ENCODE peak calls at places on chromosomes 7 and 10, in six cellular contexts. I, R, E, O, A and Y are unnamed samples.
A peak's percentile ranks its signal among the peaks of the same experiment; 100 is the strongest.

GRCh38 chr10:123573236-123574147 is 92.7 kb upstream of the GPR26 start:
- DNase-seq in I (peak; percentile 73), R (peak; percentile 44), E (no peak), O (peak; percentile 91), A (no peak), Y (peak; percentile 83)

GRCh38 chr7:144037414-144038096 is 11.2 kb upstream of the OR2A5 start:
- DNase-seq in I (no peak), R (no peak), E (no peak), O (peak; percentile 68), A (no peak), Y (no peak)

GRCh38 chr7:142870575-142871259 is 14.8 kb downstream of the TRPV6 start:
- DNase-seq in I (no peak), R (no peak), E (no peak), O (no peak), A (no peak), Y (no peak)

GRCh38 chr7:103937680-103938079 is 51.8 kb downstream of the RELN start:
- DNase-seq in I (no peak), R (no peak), E (no peak), O (no peak), A (no peak), Y (no peak)

GRCh38 chr10:118472415-118472814 is 123.0 kb downstream of the PRLHR start:
- DNase-seq in I (no peak), R (no peak), E (no peak), O (peak; percentile 50), A (no peak), Y (no peak)

GRCh38 chr7:74306737-74307469 is 17.7 kb downstream of the CLIP2 start:
- DNase-seq in I (no peak), R (no peak), E (peak; percentile 86), O (no peak), A (peak; percentile 85), Y (peak; percentile 26)

GRCh38 chr10:71158902-71159301 is 53.5 kb upstream of the UNC5B start:
- DNase-seq in I (no peak), R (no peak), E (no peak), O (no peak), A (no peak), Y (no peak)

GRCh38 chr7:130814753-130815152 is 80.7 kb upstream of the KLF14 start:
- DNase-seq in I (no peak), R (no peak), E (peak; percentile 34), O (peak; percentile 31), A (peak; percentile 50), Y (peak; percentile 52)

GRCh38 chr10:73910764-73911552 is at the start of gene PLAU:
- DNase-seq in I (no peak), R (peak; percentile 58), E (peak; percentile 68), O (peak; percentile 84), A (peak; percentile 57), Y (no peak)

GRCh38 chr10:71099731-71100361 is 112.5 kb upstream of the UNC5B start:
- DNase-seq in I (no peak), R (no peak), E (no peak), O (no peak), A (no peak), Y (no peak)

GRCh38 chr10:94003496-94003895 is 9.8 kb downstream of the PLCE1 start:
- DNase-seq in I (no peak), R (no peak), E (no peak), O (no peak), A (no peak), Y (no peak)

GRCh38 chr7:113796557-113796956 is 122.3 kb downstream of the PPP1R3A start:
- DNase-seq in I (no peak), R (no peak), E (peak; percentile 75), O (peak; percentile 63), A (peak; percentile 92), Y (no peak)

GRCh38 chr10:42864575-42864974 is 82.0 kb downstream of the BMS1 start:
- DNase-seq in I (no peak), R (no peak), E (peak; percentile 21), O (peak; percentile 56), A (peak; percentile 9), Y (peak; percentile 28)

GRCh38 chr7:91398341-91398740 is 134.1 kb downstream of the FZD1 start:
- DNase-seq in I (no peak), R (no peak), E (no peak), O (peak; percentile 71), A (no peak), Y (no peak)

GRCh38 chr10:25178411-25178810 is 3.6 kb downstream of the GPR158 start:
- DNase-seq in I (no peak), R (no peak), E (no peak), O (no peak), A (no peak), Y (no peak)

GRCh38 chr10:26046073-26046684 is 112.2 kb downstream of the MYO3A start:
- DNase-seq in I (no peak), R (no peak), E (no peak), O (peak; percentile 16), A (no peak), Y (no peak)

GRCh38 chr10:28246023-28246422 is 56.8 kb downstream of the MPP7 start:
- DNase-seq in I (no peak), R (no peak), E (no peak), O (no peak), A (no peak), Y (no peak)

GRCh38 chr7:30799206-30799975 is 28.2 kb downstream of the MINDY4 start:
- DNase-seq in I (no peak), R (no peak), E (peak; percentile 89), O (peak; percentile 60), A (peak; percentile 93), Y (no peak)

GRCh38 chr10:102673961-102674511 is 29.8 kb downstream of the TRIM8 start:
- DNase-seq in I (no peak), R (peak; percentile 57), E (peak; percentile 89), O (peak; percentile 75), A (peak; percentile 75), Y (no peak)

GRCh38 chr10:102676916-102677315 is 32.6 kb downstream of the TRIM8 start:
- DNase-seq in I (no peak), R (no peak), E (no peak), O (no peak), A (no peak), Y (no peak)

GRCh38 chr10:102675887-102676616 is 31.8 kb downstream of the TRIM8 start:
- DNase-seq in I (no peak), R (peak; percentile 40), E (peak; percentile 98), O (no peak), A (peak; percentile 98), Y (peak; percentile 32)

GRCh38 chr10:102674566-102674965 is 30.3 kb downstream of the TRIM8 start:
- DNase-seq in I (no peak), R (peak; percentile 39), E (peak; percentile 33), O (peak; percentile 41), A (no peak), Y (no peak)

DNA sequence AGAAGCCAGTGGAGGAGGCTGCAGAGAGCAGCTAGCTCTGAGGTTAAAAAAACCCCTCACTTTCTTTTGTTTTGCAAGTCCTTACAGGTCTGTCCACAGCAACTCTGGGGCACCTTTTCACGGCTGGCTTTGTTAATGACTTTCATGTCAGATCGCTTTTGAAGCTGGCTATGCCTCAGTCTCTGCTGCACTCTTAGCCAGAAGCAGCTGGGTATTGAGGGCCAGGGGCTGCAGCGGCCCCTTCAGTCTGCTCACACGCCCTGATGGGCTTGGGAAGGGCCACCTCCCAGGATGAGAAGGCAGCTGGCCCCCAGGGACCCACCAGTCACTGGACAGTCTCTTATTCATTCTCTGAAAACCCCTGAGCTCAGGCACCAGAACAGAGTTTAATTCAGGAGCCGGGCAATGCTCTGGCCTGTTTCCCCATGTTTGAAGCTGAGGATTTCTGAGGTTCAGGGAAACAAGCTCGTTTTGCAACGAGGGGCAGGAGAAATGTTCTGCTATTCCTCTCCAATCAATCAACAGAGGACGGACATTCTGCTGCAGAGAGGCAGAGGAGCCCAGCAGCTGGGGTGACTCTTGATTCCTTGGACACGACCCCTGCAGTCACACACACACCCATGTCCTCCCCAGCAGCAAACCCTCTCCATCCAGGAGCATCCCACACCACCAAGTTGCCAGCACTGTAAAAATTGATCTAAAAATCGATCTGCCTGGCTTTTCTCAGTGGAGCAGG is 31.0 kb downstream of the TRIM8 start:
- DNase-seq in I (no peak), R (no peak), E (peak; percentile 57), O (no peak), A (no peak), Y (no peak)
- H3K4me3 ChIP-seq in I (no peak overlapping the region), R (peak overlapping the region; percentile 35), E (no peak overlapping the region), O (no peak overlapping the region), A (peak overlapping the region; percentile 1), Y (no peak overlapping the region)

GRCh38 chr7:85600425-85600824 is 413.6 kb upstream of the SEMA3D start:
- DNase-seq in I (no peak), R (peak; percentile 27), E (peak; percentile 29), O (peak; percentile 25), A (peak; percentile 20), Y (no peak)

DNA sequence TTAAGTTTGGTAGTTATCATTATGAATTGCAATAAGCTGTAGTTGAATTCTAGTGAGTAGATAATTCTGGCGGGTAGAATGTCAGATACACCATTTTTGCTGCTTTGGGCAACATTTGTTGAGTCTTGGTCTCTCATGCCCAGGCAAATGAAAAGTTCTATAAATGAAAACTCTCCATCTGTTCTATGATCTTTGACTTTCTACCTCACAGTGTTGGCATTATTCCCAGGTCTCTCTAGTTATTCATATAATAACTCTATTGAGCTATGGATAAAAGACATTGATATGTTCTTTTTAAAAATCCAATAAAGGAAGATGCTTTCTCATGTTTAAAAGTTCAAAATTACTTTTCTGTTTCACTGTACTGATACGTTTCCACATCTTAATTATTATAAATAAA is 415.3 kb upstream of the SEMA3D start:
- DNase-seq in I (no peak), R (no peak), E (no peak), O (no peak), A (peak; percentile 36), Y (no peak)
- H4K8ac ChIP-seq in I (no peak overlapping the region), R (no peak overlapping the region), E (no peak overlapping the region), O (no peak overlapping the region), A (no peak overlapping the region), Y (no peak overlapping the region)

GRCh38 chr10:102408081-102408727 is 10.4 kb downstream of the PSD start:
- DNase-seq in I (no peak), R (no peak), E (no peak), O (no peak), A (no peak), Y (no peak)
- H3K4me3 ChIP-seq in I (peak overlapping the region; percentile 55), R (peak overlapping the region; percentile 47), E (no peak overlapping the region), O (no peak overlapping the region), A (peak overlapping the region; percentile 80), Y (no peak overlapping the region)

DNA sequence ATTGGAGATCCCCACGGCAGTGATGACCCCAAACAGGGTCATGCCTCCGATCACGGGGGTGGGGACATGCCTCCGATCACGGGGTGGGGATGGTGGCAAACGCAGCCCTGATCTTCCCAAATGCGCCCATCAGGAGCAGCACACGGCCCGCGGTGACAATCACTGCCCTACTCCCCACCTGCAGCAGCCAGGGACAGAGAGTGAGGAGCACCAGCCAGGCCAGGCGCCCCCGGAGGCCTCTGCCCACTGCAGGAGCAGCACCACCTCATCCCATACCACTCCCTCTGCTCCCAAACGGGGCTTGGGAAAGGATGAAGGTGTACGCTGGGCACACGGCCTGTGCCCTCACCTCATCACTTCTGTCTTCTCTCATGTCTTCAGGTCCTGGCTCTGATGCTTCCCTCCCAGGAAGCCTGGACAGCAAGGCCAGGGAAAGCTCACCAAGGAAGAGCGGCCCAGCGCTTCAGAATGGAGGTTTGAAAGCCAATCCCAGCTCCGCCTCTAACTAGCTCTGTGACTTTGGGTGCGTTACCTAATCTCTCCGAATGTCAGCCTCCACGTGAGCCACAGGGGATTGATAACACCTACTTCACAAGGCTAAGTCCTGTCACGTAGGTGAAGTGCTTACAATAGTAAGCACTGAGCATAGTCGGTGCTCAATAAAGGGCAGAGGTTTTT is 37.1 kb downstream of the STRA8 start:
- DNase-seq in I (no peak), R (no peak), E (no peak), O (peak; percentile 46), A (no peak), Y (no peak)
- H4K8ac ChIP-seq in I (no peak overlapping the region), R (no peak overlapping the region), E (no peak overlapping the region), O (no peak overlapping the region), A (no peak overlapping the region), Y (no peak overlapping the region)